ENCODE peak calls at places on chromosome 18, in six cellular contexts. Q is Panc1, M is BE2C, Y is upper lobe of right lung, X is lung, H is OCI-LY7. S is an unnamed sample. For H3K4me1, the result is how much of the 10 kb centered on the place peaks cover.

GRCh38 chr18:8461544-8461943 is 147.7 kb upstream of the RAB12 start:
- DNase-seq in H (no peak), X (no peak), M (no peak), Q (no peak), Y (no peak), S (no peak)

GRCh38 chr18:61635901-61636528 is 256.8 kb downstream of the RNF152 start:
- DNase-seq in Q (no peak), H (peak), Y (peak), X (peak), M (peak), S (peak)

GRCh38 chr18:73715228-73715670 is 432.4 kb downstream of the FBXO15 start:
- DNase-seq in Q (no peak), H (no peak), Y (no peak), X (no peak), M (no peak), S (no peak)

GRCh38 chr18:32848836-32849235 is 76.0 kb upstream of the KLHL14 start:
- DNase-seq in Y (no peak), H (no peak), Q (no peak), M (no peak), X (no peak), S (no peak)

GRCh38 chr18:12088731-12089375 is 4.8 kb upstream of the ANKRD62 start:
- DNase-seq in Q (no peak), Y (no peak), M (no peak), H (no peak), X (no peak), S (no peak)

GRCh38 chr18:13070460-13070859 is 79.3 kb downstream of the CEP192 start:
- DNase-seq in Q (no peak), X (no peak), M (no peak), H (no peak), Y (no peak), S (no peak)

GRCh38 chr18:54749291-54749690 is 79.0 kb upstream of the RAB27B start:
- DNase-seq in X (no peak), Q (no peak), Y (no peak), M (no peak), H (no peak), S (no peak)

GRCh38 chr18:35268811-35269210 is 21.2 kb downstream of the ZSCAN30 start:
- DNase-seq in X (no peak), Q (no peak), H (peak), M (no peak), Y (no peak), S (no peak)

GRCh38 chr18:13537022-13537780 is 189.2 kb downstream of the FAM210A start:
- DNase-seq in X (no peak), Y (no peak), H (no peak), Q (no peak), M (no peak), S (peak)

GRCh38 chr18:64403784-64404498 is 255.1 kb upstream of the LINC00305 start:
- DNase-seq in Y (no peak), H (no peak), Q (no peak), X (no peak), M (no peak), S (no peak)

GRCh38 chr18:28065031-28065792 is 111.7 kb downstream of the CDH2 start:
- DNase-seq in H (no peak), M (no peak), X (no peak), Y (no peak), Q (no peak), S (no peak)

GRCh38 chr18:37539236-37539635 is 26.4 kb downstream of the CELF4 start:
- DNase-seq in H (no peak), M (no peak), X (no peak), Y (peak), Q (no peak), S (no peak)

GRCh38 chr18:2653467-2653866 is 2.1 kb upstream of the SMCHD1 start:
- DNase-seq in Y (no peak), M (no peak), X (no peak), H (peak), Q (no peak), S (no peak)

GRCh38 chr18:62332964-62333695 is 8.0 kb downstream of the TNFRSF11A start:
- DNase-seq in Y (no peak), Q (no peak), H (no peak), X (no peak), M (no peak), S (no peak)

GRCh38 chr18:1053654-1054315 is 149.1 kb downstream of the ADCYAP1 start:
- DNase-seq in H (no peak), X (no peak), Q (no peak), M (no peak), Y (no peak), S (no peak)

GRCh38 chr18:55346961-55347740 is 240.8 kb downstream of the TCF4 start:
- DNase-seq in H (no peak), Y (no peak), M (peak), Q (no peak), X (no peak), S (no peak)

GRCh38 chr18:76953186-76953982 is 131.0 kb downstream of the ZNF236 start:
- DNase-seq in X (peak), H (no peak), Q (no peak), M (no peak), Y (peak), S (no peak)

GRCh38 chr18:63564021-63564420 is 21.9 kb downstream of the SERPINB12 start:
- DNase-seq in M (no peak), H (no peak), Q (no peak), Y (no peak), X (no peak), S (no peak)

GRCh38 chr18:58225101-58225500 is 181.1 kb downstream of the NEDD4L start:
- DNase-seq in M (no peak), H (no peak), X (no peak), Q (no peak), Y (no peak), S (no peak)

GRCh38 chr18:5197032-5197434 is at the start of gene AKAIN1:
- DNase-seq in Y (peak), M (peak), H (no peak), Q (no peak), X (no peak), S (peak)

GRCh38 chr18:49846263-49846662 is 32.9 kb upstream of the ACAA2 start:
- DNase-seq in X (peak), Y (no peak), M (no peak), Q (no peak), H (no peak), S (no peak)

GRCh38 chr18:63970803-63971191 is 916 bp downstream of the SERPINB8 start:
- DNase-seq in Q (no peak), M (no peak), X (peak), Y (peak), H (no peak), S (no peak)

GRCh38 chr18:7945882-7946281 is 378.8 kb downstream of the PTPRM start:
- DNase-seq in Q (no peak), X (no peak), M (no peak), Y (no peak), H (no peak), S (no peak)

GRCh38 chr18:59639136-59639535 is 58.1 kb downstream of the CCBE1 start:
- DNase-seq in Y (no peak), X (no peak), Q (no peak), M (no peak), H (no peak), S (no peak)

GRCh38 chr18:70333757-70334156 is 44.9 kb downstream of the SOCS6 start:
- DNase-seq in Y (no peak), Q (no peak), H (no peak), M (no peak), X (peak), S (no peak)

GRCh38 chr18:58025733-58026132 is 18.3 kb upstream of the NEDD4L start:
- DNase-seq in M (no peak), H (no peak), X (no peak), Y (no peak), Q (no peak), S (no peak)

GRCh38 chr18:34224423-34225217 is at the start of gene NOL4:
- DNase-seq in Y (peak), H (no peak), X (peak), M (peak), Q (no peak), S (no peak)

GRCh38 chr18:34978953-34979608 is 62.1 kb upstream of the MAPRE2 start:
- DNase-seq in Y (peak), Q (peak), X (peak), H (peak), M (peak), S (no peak)

GRCh38 chr18:79250236-79250993 is 145.3 kb upstream of the NFATC1 start:
- DNase-seq in Q (no peak), Y (no peak), M (peak), H (no peak), X (no peak), S (no peak)

GRCh38 chr18:79252904-79253633 is 142.7 kb upstream of the NFATC1 start:
- DNase-seq in M (no peak), X (no peak), Q (no peak), H (no peak), Y (no peak), S (no peak)

GRCh38 chr18:79248495-79249078 is 147.1 kb upstream of the NFATC1 start:
- DNase-seq in Y (no peak), X (no peak), H (no peak), Q (peak), M (no peak), S (no peak)

GRCh38 chr18:79246309-79247108 is 149.2 kb upstream of the NFATC1 start:
- DNase-seq in H (peak), Q (peak), M (peak), X (peak), Y (peak), S (peak)

DNA sequence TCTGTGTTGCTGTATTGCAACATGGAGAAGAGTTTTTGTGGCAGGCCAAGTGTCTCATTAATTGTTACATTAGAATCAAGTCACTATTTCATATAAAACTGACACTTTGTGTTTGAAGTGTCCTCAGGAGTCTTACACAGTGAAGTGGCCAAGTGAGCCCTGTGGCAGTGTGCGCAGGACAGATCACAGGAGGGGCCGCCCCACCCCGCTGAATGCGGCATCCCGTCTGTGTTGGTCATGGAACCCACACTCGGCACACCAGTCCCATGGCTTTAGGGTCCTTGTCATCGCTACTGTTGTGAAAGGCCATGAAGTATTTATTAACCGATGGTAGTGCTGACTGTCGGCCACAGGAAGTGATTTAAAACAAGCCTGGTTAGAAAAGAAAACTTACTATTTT is 144.7 kb upstream of the NFATC1 start:
- DNase-seq in M (no peak), H (no peak), Y (no peak), X (no peak), Q (no peak), S (no peak)
- H3K4me1 ChIP-seq in M (under half), H (under half), Y (under half), X (under half), Q (under half), S (under half)

DNA sequence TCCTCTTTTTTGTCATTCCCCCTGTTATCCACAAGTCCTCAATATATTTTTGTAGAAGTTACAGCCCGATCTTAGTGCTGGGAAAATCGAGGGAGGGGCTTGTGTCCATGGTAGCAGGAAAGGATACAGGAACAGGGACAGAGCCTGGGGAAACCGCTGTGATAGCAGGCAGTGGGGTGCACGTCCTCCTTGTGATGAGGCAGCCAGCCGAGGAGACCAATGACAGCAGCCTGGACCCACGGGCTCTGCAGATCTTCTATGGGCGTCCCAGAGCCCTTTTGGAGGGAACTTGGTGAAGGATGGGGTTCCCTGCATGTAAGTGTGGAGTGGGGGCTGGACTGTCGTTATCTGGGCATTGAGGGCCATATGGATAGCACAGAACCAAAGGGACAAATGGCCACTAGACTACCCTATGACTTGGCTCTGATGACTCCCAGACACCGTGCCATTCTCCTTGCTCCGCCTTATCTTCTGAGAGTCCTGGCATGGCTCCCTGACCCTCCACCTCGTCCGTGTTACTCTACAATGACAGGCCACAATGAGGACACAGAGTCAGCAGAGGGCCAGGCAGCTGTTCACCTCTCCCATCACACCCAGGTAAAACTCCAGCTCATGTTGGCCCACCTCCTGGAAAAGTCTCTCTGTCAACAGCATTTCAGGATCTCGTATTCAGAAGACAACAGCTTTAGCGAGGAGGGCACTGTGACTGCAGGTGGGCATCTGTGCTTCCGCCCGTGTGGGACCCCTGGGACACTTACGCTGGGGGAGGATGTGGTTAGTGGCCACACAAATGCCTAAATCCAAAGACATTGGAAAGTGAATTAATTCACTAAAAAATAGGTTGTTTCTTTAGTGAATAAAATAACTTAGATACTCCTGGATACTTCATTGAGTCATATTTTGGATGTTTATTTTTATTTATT is 100.1 kb downstream of the VAPA start:
- DNase-seq in M (no peak), H (peak), X (no peak), Q (no peak), Y (no peak), S (no peak)
- H3K4me1 ChIP-seq in M (under half), H (under half), X (under half), Q (under half), Y (under half), S (under half)

DNA sequence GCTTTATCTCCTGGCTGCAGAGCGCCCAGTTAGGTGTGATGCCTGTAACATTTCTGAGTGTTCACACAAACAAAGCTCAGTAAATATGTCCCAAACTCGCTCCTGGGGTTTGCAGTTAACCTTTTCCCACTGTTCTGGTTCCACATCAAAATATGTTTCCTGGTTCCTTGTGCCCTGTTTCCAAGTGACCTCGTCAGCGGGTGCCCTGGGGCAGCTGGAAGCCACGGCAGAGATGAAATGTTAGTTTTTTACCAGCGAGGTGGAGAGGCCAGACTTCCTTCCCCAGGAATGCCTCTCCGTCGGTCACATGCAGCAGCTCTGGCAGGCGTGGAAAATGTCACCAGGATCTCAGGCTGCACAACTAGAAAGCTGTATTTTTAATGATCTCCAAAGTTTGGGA is 18.2 kb downstream of the NFATC1 start:
- DNase-seq in H (no peak), X (no peak), Y (no peak), M (no peak), Q (no peak), S (no peak)
- H3K4me1 ChIP-seq in H (under half), X (under half), Y (under half), M (under half), Q (under half), S (under half)

DNA sequence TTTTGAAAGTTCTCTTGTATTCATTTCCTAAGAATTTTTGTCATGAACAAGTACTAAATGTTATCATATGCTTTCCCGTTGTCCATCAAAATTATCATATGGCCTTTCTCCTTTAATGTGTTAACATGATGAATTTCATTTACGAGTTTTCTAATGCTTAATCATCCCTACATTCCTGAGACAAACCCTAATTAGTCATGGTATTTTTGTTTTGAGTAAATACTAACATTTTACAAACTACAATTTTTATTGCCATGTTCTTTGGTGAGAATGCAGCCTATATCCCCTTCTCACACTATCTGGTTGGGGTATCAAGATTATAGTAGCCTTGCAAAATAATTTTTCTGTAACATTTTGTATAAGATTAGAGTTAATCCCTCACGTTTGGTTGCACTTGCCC is 14.5 kb downstream of the SMAD2 start:
- DNase-seq in Y (no peak), X (no peak), Q (no peak), H (no peak), M (no peak), S (no peak)
- H3K4me1 ChIP-seq in Y (under half), X (under half), Q (under half), H (under half), M (under half), S (under half)

S was measured in CD4-positive, CD25-positive, alpha-beta regulatory T cell.